ENCODE peak calls at places on chromosomes 13 and 19, in four cellular contexts. M is foreskin fibroblast, O is HL-60, G is upper lobe of right lung. W is an unnamed sample.
A peak's percentile ranks its signal among the peaks of the same experiment; 100 is the strongest.

GRCh38 chr13:77779461-77780272 is 82.2 kb downstream of the SLAIN1 start:
- DNase-seq in O (peak; percentile 71), G (no peak), M (no peak), W (peak; percentile 32)

GRCh38 chr13:63435668-63436275 is 2020.1 kb upstream of the PCDH20 start:
- DNase-seq in G (no peak), M (peak; percentile 100), O (no peak), W (peak; percentile 100)

GRCh38 chr19:47486900-47487299 is 2.9 kb upstream of the KPTN start:
- DNase-seq in G (no peak), M (no peak), O (no peak), W (no peak)

GRCh38 chr19:13396256-13397080 is 109.8 kb downstream of the CACNA1A start:
- DNase-seq in G (no peak), O (no peak), M (peak; percentile 85), W (peak; percentile 64)

GRCh38 chr19:50998686-50999085 is 2.7 kb downstream of the KLK8 start:
- DNase-seq in G (no peak), O (no peak), M (no peak), W (no peak)

GRCh38 chr13:108220042-108220441 is 1.9 kb downstream of the ABHD13 start:
- DNase-seq in O (no peak), G (no peak), M (no peak), W (no peak)

GRCh38 chr13:76936736-76937135 is 11.6 kb upstream of the ACOD1 start:
- DNase-seq in O (no peak), M (no peak), G (no peak), W (no peak)

GRCh38 chr19:46481187-46481586 is 9.8 kb upstream of the PNMA8A start:
- DNase-seq in G (no peak), O (no peak), M (no peak), W (no peak)

DNA sequence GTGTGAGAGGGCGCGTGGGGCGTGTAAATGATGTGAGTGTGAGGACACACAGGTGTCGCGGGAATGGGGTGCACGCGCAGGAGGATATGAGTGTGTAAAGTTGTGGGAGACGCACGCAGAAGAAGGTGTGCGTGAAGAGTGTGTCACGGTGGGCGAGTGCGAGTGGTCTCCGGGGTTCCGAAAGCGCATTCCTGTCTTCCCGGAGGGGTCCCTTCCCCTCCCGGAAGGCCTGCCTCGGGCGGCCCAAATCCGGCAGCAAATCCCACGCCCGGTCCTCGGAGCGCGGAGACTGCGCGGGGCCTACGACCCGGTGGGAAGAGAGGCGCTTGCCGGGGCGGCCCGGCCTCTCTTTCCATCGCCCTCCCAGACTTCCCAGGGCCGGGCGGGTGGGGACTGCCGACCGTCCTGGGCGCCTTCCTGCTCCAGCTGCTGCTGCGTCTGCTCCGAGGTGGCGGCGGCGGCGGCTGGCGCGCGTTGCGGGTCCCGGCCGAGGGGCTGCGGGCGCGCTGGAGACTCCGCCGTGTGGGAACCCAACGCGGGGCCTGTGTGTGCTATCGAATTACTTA is 2.1 kb downstream of the ZIC5 start:
- DNase-seq in O (no peak), M (no peak), G (no peak), W (no peak)
- H3K4me3 ChIP-seq in O (no peak overlapping the region), M (no peak overlapping the region), G (peak overlapping the region; percentile 25), W (no peak overlapping the region)

GRCh38 chr19:18635831-18636182 is 1.0 kb upstream of the KLHL26 start:
- DNase-seq in O (no peak), G (no peak), M (no peak), W (no peak)
- H3K4me3 ChIP-seq in O (peak overlapping the region; percentile 76), G (peak overlapping the region; percentile 71), M (no peak overlapping the region), W (peak overlapping the region; percentile 72)

DNA sequence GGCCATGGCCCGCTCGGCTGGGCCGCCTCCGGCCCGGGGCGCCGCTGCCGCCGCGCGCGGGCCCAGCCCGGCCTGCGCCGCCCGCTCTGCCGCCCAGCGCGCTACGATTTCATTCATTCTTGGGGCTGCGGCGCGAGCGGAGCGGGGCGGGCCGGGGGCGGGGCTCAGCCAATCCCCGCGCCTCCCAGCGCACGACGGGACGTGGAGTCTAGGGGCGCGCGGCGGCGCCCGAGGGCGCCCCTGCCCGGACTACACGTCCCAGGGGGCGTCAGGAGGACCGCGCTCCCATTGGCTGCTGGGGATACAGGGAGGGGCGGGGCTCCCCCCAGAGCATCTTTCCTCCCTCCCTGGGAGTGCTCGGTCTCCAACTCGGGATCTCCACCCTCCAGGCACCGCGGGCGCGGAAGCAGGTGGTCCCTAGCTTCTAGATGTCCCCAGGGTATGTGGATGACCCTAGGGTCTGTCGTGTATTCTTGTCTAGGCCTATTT is 5.6 kb upstream of the DPF1 start:
- DNase-seq in G (peak; percentile 76), M (peak; percentile 95), O (no peak), W (peak; percentile 70)
- H3K4me3 ChIP-seq in G (no peak overlapping the region), M (no peak overlapping the region), O (no peak overlapping the region), W (peak overlapping the region; percentile 60)

GRCh38 chr13:30908416-30908980 is 2.4 kb downstream of the MEDAG start:
- DNase-seq in G (no peak), O (no peak), M (no peak), W (peak; percentile 60)

GRCh38 chr13:30907167-30907761 is 1.2 kb downstream of the MEDAG start:
- DNase-seq in O (no peak), M (peak; percentile 21), G (no peak), W (no peak)

GRCh38 chr13:30905932-30906383 is at the start of gene MEDAG:
- DNase-seq in O (no peak), G (peak; percentile 67), M (peak; percentile 29), W (peak; percentile 90)

GRCh38 chr13:30904043-30904442 is 2.0 kb upstream of the MEDAG start:
- DNase-seq in M (peak; percentile 10), O (no peak), G (no peak), W (no peak)

DNA sequence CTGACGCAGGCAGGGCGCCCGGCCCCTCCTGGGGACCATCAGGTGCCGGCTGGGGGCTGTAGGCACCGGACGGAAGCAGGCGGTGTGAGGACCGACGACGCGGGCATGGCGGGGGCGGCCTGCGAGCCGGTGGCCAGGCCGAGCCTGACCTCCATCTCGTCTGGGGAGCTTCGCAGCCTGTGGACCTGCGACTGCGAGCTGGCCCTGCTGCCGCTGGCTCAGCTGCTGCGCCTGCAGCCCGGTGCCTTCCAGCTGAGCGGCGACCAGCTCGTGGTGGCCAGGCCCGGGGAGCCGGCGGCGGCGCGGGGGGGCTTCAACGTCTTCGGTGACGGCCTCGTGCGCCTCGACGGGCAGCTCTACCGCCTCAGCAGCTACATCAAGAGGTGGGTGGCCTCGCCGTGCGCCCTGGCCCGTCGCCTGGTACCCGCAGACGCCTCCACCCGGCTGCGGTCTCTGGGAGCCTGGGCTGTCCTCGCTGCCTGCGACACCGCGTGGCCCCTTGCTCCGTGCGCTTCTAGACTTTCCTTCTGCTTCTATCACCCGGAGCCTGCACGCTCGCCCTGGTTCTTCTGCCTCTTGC is 430 bp downstream of the MEDAG start:
- DNase-seq in M (no peak), O (no peak), G (no peak), W (no peak)
- H3K4me3 ChIP-seq in M (peak overlapping the region; percentile 47), O (no peak overlapping the region), G (peak overlapping the region; percentile 39), W (peak overlapping the region; percentile 37)

GRCh38 chr19:15262011-15262410 is 29.8 kb upstream of the EPHX3 start:
- DNase-seq in O (no peak), G (no peak), M (no peak), W (no peak)
- H3K4me3 ChIP-seq in O (no peak overlapping the region), G (no peak overlapping the region), M (no peak overlapping the region), W (no peak overlapping the region)

GRCh38 chr19:2982983-2983350 is 5.6 kb downstream of the TLE6 start:
- DNase-seq in G (peak; percentile 88), O (no peak), M (peak; percentile 77), W (peak; percentile 82)
- H3K4me3 ChIP-seq in G (no peak overlapping the region), O (no peak overlapping the region), M (no peak overlapping the region), W (no peak overlapping the region)